ENCODE peak calls at places on chromosomes 1 and 21, in eight cellular contexts. L is kidney epithelial cell; Q is A549; A is heart left ventricle; M is H9; S is PC-3; Z is CD4-positive, alpha-beta T cell; C is pancreas. W is an unnamed sample.

GRCh38 chr1:38013027-38013588 is 574 bp downstream of the UTP11 start:
- DNase-seq in L (no peak), Q (no peak), A (no peak), M (no peak), S (peak; percentile 45), Z (no peak), C (no peak), W (peak; percentile 57)

GRCh38 chr1:3542635-3543034 is 68.7 kb downstream of the MEGF6 start:
- DNase-seq in L (no peak), Q (no peak), A (no peak), M (no peak), S (no peak), Z (no peak), C (no peak), W (no peak)

GRCh38 chr1:232599178-232600041 is 30.5 kb downstream of the SIPA1L2 start:
- DNase-seq in L (no peak), Q (no peak), A (no peak), M (no peak), S (peak; percentile 22), Z (no peak), C (no peak), W (no peak)

GRCh38 chr1:115082949-115083348 is 6.4 kb downstream of the TSPAN2 start:
- DNase-seq in L (no peak), Q (no peak), A (no peak), M (no peak), S (no peak), Z (no peak), C (no peak), W (no peak)

GRCh38 chr1:115495603-115496002 is 146.2 kb upstream of the VANGL1 start:
- DNase-seq in L (no peak), Q (no peak), A (no peak), M (no peak), S (peak; percentile 60), Z (no peak), C (no peak), W (peak; percentile 41)

GRCh38 chr1:4027492-4028138 is 127.5 kb upstream of the C1orf174 start:
- DNase-seq in L (no peak), Q (no peak), A (no peak), M (peak; percentile 32), S (no peak), Z (no peak), C (no peak), W (no peak)

GRCh38 chr1:9198538-9199361 is 35.8 kb upstream of the H6PD start:
- DNase-seq in L (no peak), Q (no peak), A (no peak), M (peak; percentile 83), S (no peak), Z (no peak), C (no peak), W (no peak)

GRCh38 chr21:38619865-38620513 is 121.7 kb upstream of the ERG start:
- DNase-seq in L (no peak), Q (no peak), A (peak; percentile 22), M (no peak), S (peak; percentile 3), Z (no peak), C (no peak), W (peak; percentile 69)

GRCh38 chr21:45126085-45126687 is 51.8 kb downstream of the ADARB1 start:
- DNase-seq in L (no peak), Q (no peak), A (no peak), M (no peak), S (no peak), Z (no peak), C (no peak), W (no peak)

GRCh38 chr1:51878616-51879336 is at the start of gene NRDC:
- DNase-seq in L (peak; percentile 98), Q (peak; percentile 99), A (peak; percentile 100), M (peak; percentile 100), S (peak; percentile 100), Z (peak; percentile 99), C (peak; percentile 100), W (peak; percentile 100)

GRCh38 chr1:169078163-169078883 is 28.2 kb upstream of the ATP1B1 start:
- DNase-seq in L (no peak), Q (no peak), A (no peak), M (no peak), S (no peak), Z (no peak), C (no peak), W (no peak)

GRCh38 chr1:58063095-58063494 is 483.4 kb downstream of the OMA1 start:
- DNase-seq in L (no peak), Q (no peak), A (no peak), M (no peak), S (no peak), Z (no peak), C (no peak), W (peak; percentile 66)

GRCh38 chr1:201598396-201598795 is 59.5 kb downstream of the NAV1 start:
- DNase-seq in L (no peak), Q (no peak), A (no peak), M (no peak), S (no peak), Z (no peak), C (peak; percentile 58), W (no peak)

GRCh38 chr21:43988016-43988415 is 24.1 kb upstream of the TRAPPC10 start:
- DNase-seq in L (no peak), Q (no peak), A (no peak), M (no peak), S (no peak), Z (no peak), C (no peak), W (no peak)

GRCh38 chr1:202086579-202087350 is 36.0 kb upstream of the GPR37L1 start:
- DNase-seq in L (no peak), Q (no peak), A (no peak), M (peak; percentile 66), S (peak; percentile 41), Z (no peak), C (peak; percentile 51), W (peak; percentile 73)

GRCh38 chr1:8043621-8044020 is 17.5 kb upstream of the ERRFI1 start:
- DNase-seq in L (no peak), Q (no peak), A (no peak), M (no peak), S (no peak), Z (no peak), C (no peak), W (no peak)

GRCh38 chr1:36542024-36542961 is 59.6 kb upstream of the CSF3R start:
- DNase-seq in L (no peak), Q (no peak), A (no peak), M (peak; percentile 17), S (no peak), Z (no peak), C (no peak), W (no peak)

GRCh38 chr21:28257276-28257675 is 735.4 kb downstream of the LTN1 start:
- DNase-seq in L (no peak), Q (no peak), A (no peak), M (no peak), S (no peak), Z (no peak), C (no peak), W (no peak)

GRCh38 chr1:935751-936231 is 12.1 kb downstream of the SAMD11 start:
- DNase-seq in L (no peak), Q (no peak), A (no peak), M (peak; percentile 58), S (no peak), Z (no peak), C (no peak), W (no peak)

DNA sequence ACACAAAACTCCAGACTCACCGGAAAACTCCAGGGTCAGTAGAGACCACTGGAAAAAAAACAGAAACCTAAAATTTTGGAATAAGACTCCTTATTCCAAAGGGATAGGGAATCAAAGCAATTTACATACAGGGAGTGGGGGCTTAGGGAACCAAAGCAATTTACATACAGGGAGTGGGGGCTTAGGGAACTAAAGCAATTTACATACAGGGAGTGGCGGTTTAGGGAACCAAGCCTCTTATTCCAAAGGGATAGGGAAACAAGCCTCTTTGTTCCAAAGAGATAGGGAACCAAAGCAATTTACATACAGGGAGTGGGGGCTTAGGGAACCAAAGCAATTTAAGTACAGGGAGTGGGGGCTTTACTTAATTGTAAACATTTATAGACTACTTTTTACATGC is 28.4 kb upstream of the TTLL7 start:
- DNase-seq in L (no peak), Q (no peak), A (no peak), M (no peak), S (no peak), Z (no peak), C (no peak), W (no peak)
- TF ChIP-seq CTCF in L (no peak), Q (no peak), A (no peak), M (no peak), S (no peak), Z (no peak), C (no peak), W (no peak)

DNA sequence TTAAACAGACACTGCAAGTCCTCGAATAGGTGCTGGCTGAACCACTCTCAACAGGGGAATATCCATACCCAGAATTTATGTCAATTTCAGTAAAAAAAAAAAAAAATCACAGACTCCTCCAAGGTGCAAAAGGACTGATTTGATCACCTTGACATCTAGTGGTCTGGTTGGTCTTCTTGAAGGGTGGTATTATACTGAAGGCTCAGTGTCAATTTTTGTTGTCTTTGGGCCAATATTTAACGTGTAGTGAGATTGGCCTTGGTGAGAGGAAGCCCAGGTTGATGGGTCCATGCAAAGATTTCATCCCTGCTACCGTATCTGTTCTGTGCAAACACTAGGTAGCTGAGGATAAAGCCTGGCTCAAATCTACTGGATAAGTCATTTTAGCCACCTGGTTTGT is 4.0 kb upstream of the GBP5 start:
- DNase-seq in L (no peak), Q (peak; percentile 1), A (no peak), M (no peak), S (peak; percentile 27), Z (no peak), C (no peak), W (peak; percentile 27)
- TF ChIP-seq CTCF in L (no peak), Q (no peak), A (no peak), M (no peak), S (peak; percentile 50), Z (no peak), C (no peak), W (no peak)

DNA sequence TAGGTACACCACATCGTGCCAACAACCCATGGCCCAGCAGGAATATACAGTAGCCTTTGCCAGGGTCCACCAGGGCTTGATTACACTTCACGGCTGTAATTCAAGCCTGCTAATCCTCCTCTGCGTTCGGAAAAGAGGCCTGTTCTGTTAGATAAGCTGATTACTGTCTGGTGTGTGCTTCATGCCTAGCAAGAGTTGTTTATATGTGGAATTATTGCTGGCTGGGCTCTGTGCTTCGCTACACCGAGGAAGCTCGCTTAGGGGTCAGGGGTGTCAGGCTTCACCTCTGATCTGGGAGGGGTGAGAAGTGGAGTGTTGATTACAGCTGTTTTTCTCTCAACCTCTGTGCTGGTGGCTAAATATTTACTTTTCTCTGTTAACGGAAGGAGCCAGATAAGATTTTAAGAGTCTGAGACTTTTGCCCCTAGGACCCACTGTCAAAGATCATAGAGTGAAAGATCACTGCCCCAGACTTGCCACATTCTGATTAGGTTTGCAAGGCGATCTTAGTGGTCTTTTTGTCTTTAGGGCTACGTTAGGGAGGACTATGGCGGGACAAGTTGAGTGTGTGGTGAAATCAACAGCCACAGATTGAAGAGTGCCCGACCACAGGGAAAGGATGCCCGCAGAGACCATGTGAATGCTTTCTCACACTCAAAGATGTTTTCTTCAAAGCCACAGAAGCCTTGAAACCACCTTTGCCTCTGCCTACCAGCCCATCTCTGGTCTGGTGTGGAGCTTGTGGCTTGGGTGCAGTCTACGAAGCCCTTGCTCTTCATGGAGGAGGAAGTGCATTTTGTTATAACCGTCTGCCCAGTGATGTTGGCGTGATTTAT is 216.1 kb downstream of the PBX1 start:
- DNase-seq in L (no peak), Q (no peak), A (no peak), M (no peak), S (no peak), Z (no peak), C (peak; percentile 85), W (no peak)
- TF ChIP-seq CTCF in L (no peak), Q (no peak), A (no peak), M (no peak), S (no peak), Z (no peak), C (no peak), W (no peak)

GRCh38 chr1:200483491-200484143 is 73.8 kb upstream of the ZNF281 start:
- DNase-seq in L (peak; percentile 99), Q (peak; percentile 95), A (no peak), M (peak; percentile 55), S (peak; percentile 100), Z (no peak), C (peak; percentile 45), W (peak; percentile 100)
- TF ChIP-seq CTCF in L (no peak), Q (no peak), A (no peak), M (no peak), S (peak; percentile 47), Z (no peak), C (no peak), W (no peak)

W was measured in MCF 10A.